ENCODE peak calls at places on chromosomes 5 and 9, in six cellular contexts. D, V, C, Q, N and Z are unnamed samples. For H3K9me3, the result is how much of the 10 kb centered on the place peaks cover.

GRCh38 chr5:134577796-134578577 is 52.5 kb downstream of the JADE2 start:
- DNase-seq in D (peak), V (peak), C (peak), Q (peak), N (peak), Z (peak)

GRCh38 chr5:131221888-131222287 is 42.0 kb upstream of the CDC42SE2 start:
- DNase-seq in D (no peak), V (no peak), C (no peak), Q (no peak), N (no peak), Z (no peak)

GRCh38 chr5:89028579-89029272 is 145.7 kb upstream of the MEF2C start:
- DNase-seq in D (no peak), V (peak), C (no peak), Q (peak), N (no peak), Z (no peak)

GRCh38 chr5:171152382-171152781 is 156.7 kb upstream of the TLX3 start:
- DNase-seq in D (no peak), V (no peak), C (no peak), Q (peak), N (no peak), Z (no peak)

GRCh38 chr9:107213561-107214028 is 69.5 kb upstream of the RAD23B start:
- DNase-seq in D (no peak), V (no peak), C (no peak), Q (peak), N (no peak), Z (no peak)

GRCh38 chr5:173012882-173013281 is 29.3 kb downstream of the ATP6V0E1 start:
- DNase-seq in D (no peak), V (no peak), C (peak), Q (no peak), N (no peak), Z (no peak)

GRCh38 chr5:51960617-51961115 is 577.4 kb downstream of the ISL1 start:
- DNase-seq in D (no peak), V (no peak), C (no peak), Q (peak), N (no peak), Z (no peak)

GRCh38 chr9:27638716-27639115 is 65.4 kb upstream of the C9orf72 start:
- DNase-seq in D (no peak), V (no peak), C (no peak), Q (no peak), N (no peak), Z (no peak)

GRCh38 chr5:22329683-22330082 is 523.5 kb downstream of the CDH12 start:
- DNase-seq in D (no peak), V (no peak), C (no peak), Q (no peak), N (no peak), Z (no peak)

GRCh38 chr9:116101516-116101915 is 52.1 kb upstream of the PAPPA start:
- DNase-seq in D (no peak), V (no peak), C (no peak), Q (no peak), N (no peak), Z (no peak)

GRCh38 chr5:153672347-153673090 is 182.0 kb downstream of the GRIA1 start:
- DNase-seq in D (no peak), V (no peak), C (peak), Q (no peak), N (no peak), Z (no peak)

GRCh38 chr9:117744856-117745389 is 40.7 kb downstream of the TLR4 start:
- DNase-seq in D (no peak), V (peak), C (no peak), Q (no peak), N (peak), Z (no peak)

GRCh38 chr9:130426883-130427282 is 17.9 kb upstream of the ASS1 start:
- DNase-seq in D (peak), V (no peak), C (no peak), Q (no peak), N (no peak), Z (no peak)

GRCh38 chr9:121286973-121287721 is 19.2 kb downstream of the GSN start:
- DNase-seq in D (peak), V (peak), C (peak), Q (peak), N (peak), Z (no peak)

GRCh38 chr5:7436521-7436920 is 40.6 kb downstream of the ADCY2 start:
- DNase-seq in D (no peak), V (no peak), C (no peak), Q (no peak), N (no peak), Z (no peak)

DNA sequence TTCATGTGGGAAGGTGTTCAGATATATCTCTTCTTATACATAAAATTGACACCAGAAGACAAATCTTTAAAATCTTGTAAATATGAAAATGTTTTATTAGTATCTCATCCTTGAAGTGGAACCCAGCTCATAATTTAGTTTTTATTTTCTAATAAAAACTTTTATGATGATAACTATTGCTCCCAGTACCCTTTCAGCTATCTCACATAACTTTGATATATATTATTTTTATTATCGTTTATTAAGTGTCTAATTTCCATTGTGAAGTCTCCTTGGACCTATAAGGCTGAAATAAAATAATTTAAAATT is 16.0 kb downstream of the PCDHB15 start:
- DNase-seq in D (no peak), V (no peak), C (no peak), Q (no peak), N (no peak), Z (no peak)
- H3K9me3 ChIP-seq in D (under half), V (under half), C (half or more), Q (under half), N (under half), Z (under half)

GRCh38 chr5:109709225-109709624 is 19.5 kb downstream of the MAN2A1 start:
- DNase-seq in D (no peak), V (no peak), C (peak), Q (no peak), N (no peak), Z (no peak)

GRCh38 chr5:109711681-109712080 is 22.0 kb downstream of the MAN2A1 start:
- DNase-seq in D (no peak), V (no peak), C (no peak), Q (no peak), N (no peak), Z (no peak)

GRCh38 chr5:109714592-109714991 is 24.9 kb downstream of the MAN2A1 start:
- DNase-seq in D (no peak), V (no peak), C (no peak), Q (no peak), N (no peak), Z (no peak)

GRCh38 chr5:109708813-109709212 is 19.1 kb downstream of the MAN2A1 start:
- DNase-seq in D (no peak), V (no peak), C (no peak), Q (no peak), N (no peak), Z (no peak)

DNA sequence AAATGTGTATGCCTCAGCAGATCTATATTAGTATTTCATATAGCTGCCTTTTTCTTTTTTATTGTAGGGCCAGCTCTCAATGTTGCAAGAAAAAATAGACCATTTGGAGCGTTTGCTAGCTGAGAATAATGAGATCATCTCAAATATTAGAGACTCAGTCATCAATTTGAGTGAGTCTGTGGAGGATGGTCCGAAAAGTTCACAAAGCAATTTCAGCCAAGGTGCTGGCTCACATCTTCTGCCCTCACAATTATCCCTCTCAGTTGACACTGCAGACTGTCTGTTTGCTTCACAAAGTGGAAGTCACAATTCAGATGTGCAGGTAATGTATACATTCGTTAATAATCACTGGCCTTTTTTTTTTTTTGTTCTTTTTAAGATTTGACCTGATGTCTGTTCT is 23.7 kb downstream of the MAN2A1 start:
- DNase-seq in D (no peak), V (no peak), C (no peak), Q (no peak), N (no peak), Z (no peak)
- H3K9me3 ChIP-seq in D (under half), V (under half), C (under half), Q (under half), N (under half), Z (under half)

GRCh38 chr5:4375640-4376039 is 764.5 kb upstream of the ADAMTS16 start:
- DNase-seq in D (no peak), V (no peak), C (no peak), Q (no peak), N (no peak), Z (no peak)
- H3K9me3 ChIP-seq in D (under half), V (under half), C (under half), Q (under half), N (under half), Z (under half)

GRCh38 chr5:138775034-138775433 is 21.8 kb downstream of the CTNNA1 start:
- DNase-seq in D (no peak), V (no peak), C (no peak), Q (no peak), N (no peak), Z (no peak)
- H3K9me3 ChIP-seq in D (under half), V (under half), C (under half), Q (under half), N (under half), Z (under half)

DNA sequence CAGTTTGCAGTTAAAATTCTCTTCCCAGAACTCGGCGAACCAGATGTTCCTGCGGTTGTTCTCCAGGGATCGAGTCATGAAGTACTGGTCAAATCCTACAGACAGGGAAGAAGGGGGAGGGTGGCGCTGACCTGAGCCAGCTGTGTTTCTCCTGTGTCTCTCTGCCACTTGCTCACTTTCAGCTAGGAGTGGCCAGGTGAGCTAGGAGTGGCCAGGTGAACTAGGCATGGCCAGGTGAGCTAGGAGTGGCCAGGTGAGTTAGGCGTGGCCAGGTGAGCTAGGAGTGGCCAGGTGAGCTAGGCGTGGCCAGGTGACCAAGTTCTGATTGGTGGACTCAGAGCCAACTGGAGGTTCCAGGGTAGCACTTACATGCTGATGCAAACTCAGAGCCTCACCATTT is 5.8 kb downstream of the GRM6 start:
- DNase-seq in D (no peak), V (no peak), C (no peak), Q (no peak), N (no peak), Z (no peak)
- H3K9me3 ChIP-seq in D (under half), V (under half), C (under half), Q (under half), N (under half), Z (under half)

GRCh38 chr9:126218726-126219125 is 107.9 kb upstream of the MVB12B start:
- DNase-seq in D (no peak), V (no peak), C (no peak), Q (no peak), N (no peak), Z (no peak)

GRCh38 chr9:126217797-126218196 is 108.8 kb upstream of the MVB12B start:
- DNase-seq in D (no peak), V (no peak), C (no peak), Q (no peak), N (no peak), Z (no peak)

GRCh38 chr9:126219166-126219565 is 107.5 kb upstream of the MVB12B start:
- DNase-seq in D (no peak), V (no peak), C (no peak), Q (no peak), N (no peak), Z (no peak)

GRCh38 chr9:126217121-126217520 is 109.5 kb upstream of the MVB12B start:
- DNase-seq in D (no peak), V (no peak), C (no peak), Q (no peak), N (no peak), Z (no peak)

DNA sequence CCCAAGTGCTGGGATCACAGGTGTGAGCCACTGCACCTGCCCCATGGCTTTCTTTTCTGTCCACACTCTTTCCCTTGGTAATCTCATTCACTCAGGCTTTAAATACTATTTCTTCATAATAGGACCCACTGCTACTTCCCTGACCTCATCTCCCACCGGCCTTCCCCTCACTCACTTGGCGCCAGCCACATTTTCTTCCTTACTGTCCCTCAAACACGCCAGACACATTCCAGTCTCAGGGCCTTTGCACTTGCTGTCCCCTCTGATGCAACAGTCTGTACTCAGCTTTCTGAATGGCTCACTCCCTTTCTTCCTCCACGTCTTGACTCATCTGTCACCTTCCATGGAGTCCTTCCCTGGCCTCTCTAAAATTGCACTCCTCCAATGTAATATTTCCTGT is 111.1 kb upstream of the MVB12B start:
- DNase-seq in D (no peak), V (no peak), C (no peak), Q (no peak), N (no peak), Z (no peak)
- H3K9me3 ChIP-seq in D (under half), V (under half), C (under half), Q (under half), N (under half), Z (under half)